ENCODE peak calls at places on chromosomes 6 and 20, in seven cellular contexts. O is heart left ventricle, Z is IMR-90, J is breast epithelium, R is sigmoid colon, K is ovary, Y is stomach. A is an unnamed sample.

GRCh38 chr6:62009445-62009844 is 276.6 kb downstream of the KHDRBS2 start:
- DNase-seq in O (no peak), Z (no peak), J (no peak), R (no peak), K (no peak), Y (no peak), A (no peak)

GRCh38 chr6:65182681-65183080 is 524.3 kb downstream of the EYS start:
- DNase-seq in O (no peak), Z (peak; percentile 40), J (no peak), R (no peak), K (no peak), Y (no peak), A (no peak)

GRCh38 chr6:166907373-166907841 is 48.9 kb downstream of the RNASET2 start:
- DNase-seq in O (no peak), Z (no peak), J (no peak), R (no peak), K (no peak), Y (no peak), A (no peak)

GRCh38 chr6:41193884-41194283 is 7.1 kb downstream of the TREML2 start:
- DNase-seq in O (no peak), Z (no peak), J (no peak), R (no peak), K (no peak), Y (no peak), A (no peak)

GRCh38 chr6:151179321-151179720 is 60.4 kb upstream of the AKAP12 start:
- DNase-seq in O (no peak), Z (peak; percentile 80), J (no peak), R (no peak), K (no peak), Y (no peak), A (no peak)

GRCh38 chr6:146914563-146915483 is 289.4 kb upstream of the STXBP5 start:
- DNase-seq in O (peak; percentile 8), Z (peak; percentile 96), J (no peak), R (peak; percentile 68), K (peak; percentile 45), Y (no peak), A (no peak)

GRCh38 chr6:134056046-134056445 is 3.6 kb upstream of the SLC2A12 start:
- DNase-seq in O (no peak), Z (no peak), J (no peak), R (no peak), K (no peak), Y (no peak), A (no peak)

GRCh38 chr6:132115714-132116366 is 164.7 kb upstream of the CCN2 start:
- DNase-seq in O (no peak), Z (peak; percentile 33), J (no peak), R (no peak), K (no peak), Y (no peak), A (no peak)

GRCh38 chr20:25848222-25848621 is 151.6 kb upstream of the ZNF337 start:
- DNase-seq in O (no peak), Z (no peak), J (no peak), R (peak; percentile 37), K (peak; percentile 24), Y (no peak), A (no peak)

GRCh38 chr6:52389626-52390360 is 27.8 kb downstream of the PAQR8 start:
- DNase-seq in O (peak; percentile 36), Z (peak; percentile 50), J (no peak), R (no peak), K (no peak), Y (peak; percentile 89), A (peak; percentile 88)

GRCh38 chr6:37648465-37649330 is 49.0 kb downstream of the MDGA1 start:
- DNase-seq in O (no peak), Z (no peak), J (no peak), R (no peak), K (peak; percentile 59), Y (peak; percentile 57), A (no peak)

GRCh38 chr6:4936681-4937041 is 67.2 kb downstream of the RPP40 start:
- DNase-seq in O (no peak), Z (peak; percentile 80), J (no peak), R (no peak), K (no peak), Y (no peak), A (no peak)

GRCh38 chr20:62837790-62838458 is 21.1 kb downstream of the COL9A3 start:
- DNase-seq in O (no peak), Z (no peak), J (no peak), R (peak; percentile 69), K (no peak), Y (peak; percentile 81), A (peak; percentile 92)

GRCh38 chr20:63699466-63700198 is 3.2 kb downstream of the TNFRSF6B start:
- DNase-seq in O (no peak), Z (no peak), J (no peak), R (peak; percentile 64), K (peak; percentile 64), Y (no peak), A (no peak)

GRCh38 chr6:81894286-81894685 is 141.8 kb upstream of the TENT5A start:
- DNase-seq in O (no peak), Z (peak; percentile 83), J (no peak), R (no peak), K (no peak), Y (no peak), A (no peak)

GRCh38 chr20:38343107-38343797 is 3.0 kb upstream of the LBP start:
- DNase-seq in O (no peak), Z (peak; percentile 46), J (no peak), R (peak; percentile 82), K (peak; percentile 81), Y (peak; percentile 65), A (peak; percentile 81)

GRCh38 chr6:36986704-36987047 is 680 bp upstream of the MTCH1 start:
- DNase-seq in O (no peak), Z (no peak), J (no peak), R (no peak), K (no peak), Y (no peak), A (no peak)

GRCh38 chr6:147872002-147872401 is 363.5 kb downstream of the SAMD5 start:
- DNase-seq in O (no peak), Z (no peak), J (no peak), R (no peak), K (no peak), Y (no peak), A (no peak)

GRCh38 chr20:31716351-31716750 is 6.3 kb downstream of the BCL2L1 start:
- DNase-seq in O (no peak), Z (no peak), J (no peak), R (no peak), K (no peak), Y (no peak), A (no peak)

GRCh38 chr20:31715766-31716165 is 6.9 kb downstream of the BCL2L1 start:
- DNase-seq in O (no peak), Z (no peak), J (no peak), R (peak; percentile 22), K (no peak), Y (no peak), A (peak; percentile 15)

GRCh38 chr20:31718952-31719643 is 3.6 kb downstream of the BCL2L1 start:
- DNase-seq in O (no peak), Z (no peak), J (no peak), R (no peak), K (peak; percentile 1), Y (peak; percentile 43), A (no peak)

GRCh38 chr20:31716818-31717477 is 5.7 kb downstream of the BCL2L1 start:
- DNase-seq in O (no peak), Z (no peak), J (no peak), R (peak; percentile 24), K (no peak), Y (no peak), A (no peak)

DNA sequence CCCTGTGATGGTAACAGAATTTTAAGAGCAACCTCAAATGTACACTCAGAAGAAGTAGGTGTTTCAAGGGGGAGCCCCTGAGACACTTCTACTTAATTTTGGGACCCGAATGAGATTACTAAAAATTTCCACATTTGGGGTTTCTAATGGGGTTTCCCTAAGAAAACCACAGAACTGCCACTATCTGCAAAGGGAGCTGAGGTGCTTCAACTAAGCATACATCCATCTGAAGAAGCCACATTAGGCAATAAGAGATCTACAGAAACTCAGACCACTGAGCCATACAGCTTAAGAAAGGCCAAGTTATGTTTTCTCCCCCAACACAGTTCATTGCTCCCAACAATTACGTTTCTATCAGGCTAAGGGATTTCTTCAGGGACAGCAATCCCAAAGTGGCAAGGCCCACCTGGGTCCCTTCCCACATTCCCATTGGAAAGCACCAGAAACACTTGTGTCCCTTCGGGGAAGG is 5.2 kb downstream of the BCL2L1 start:
- DNase-seq in O (no peak), Z (no peak), J (no peak), R (no peak), K (no peak), Y (no peak), A (no peak)
- TF ChIP-seq POLR2A in O (no peak), Z (no peak), J (no peak), R (no peak), K (no peak), Y (no peak), A (no peak)

GRCh38 chr6:143078468-143079324 is 18.0 kb downstream of the AIG1 start:
- DNase-seq in O (no peak), Z (no peak), J (no peak), R (no peak), K (no peak), Y (no peak), A (no peak)
- H3K27ac ChIP-seq in O (no peak overlapping the region), Z (no peak overlapping the region), J (no peak overlapping the region), R (no peak overlapping the region), K (no peak overlapping the region), Y (no peak overlapping the region), A (no peak overlapping the region)

GRCh38 chr20:43586641-43587040 is 4.1 kb upstream of the IFT52 start:
- DNase-seq in O (no peak), Z (no peak), J (no peak), R (no peak), K (no peak), Y (no peak), A (no peak)

GRCh38 chr20:43590036-43590391 is 723 bp upstream of the IFT52 start:
- DNase-seq in O (peak; percentile 18), Z (no peak), J (no peak), R (peak; percentile 61), K (no peak), Y (no peak), A (peak; percentile 29)

DNA sequence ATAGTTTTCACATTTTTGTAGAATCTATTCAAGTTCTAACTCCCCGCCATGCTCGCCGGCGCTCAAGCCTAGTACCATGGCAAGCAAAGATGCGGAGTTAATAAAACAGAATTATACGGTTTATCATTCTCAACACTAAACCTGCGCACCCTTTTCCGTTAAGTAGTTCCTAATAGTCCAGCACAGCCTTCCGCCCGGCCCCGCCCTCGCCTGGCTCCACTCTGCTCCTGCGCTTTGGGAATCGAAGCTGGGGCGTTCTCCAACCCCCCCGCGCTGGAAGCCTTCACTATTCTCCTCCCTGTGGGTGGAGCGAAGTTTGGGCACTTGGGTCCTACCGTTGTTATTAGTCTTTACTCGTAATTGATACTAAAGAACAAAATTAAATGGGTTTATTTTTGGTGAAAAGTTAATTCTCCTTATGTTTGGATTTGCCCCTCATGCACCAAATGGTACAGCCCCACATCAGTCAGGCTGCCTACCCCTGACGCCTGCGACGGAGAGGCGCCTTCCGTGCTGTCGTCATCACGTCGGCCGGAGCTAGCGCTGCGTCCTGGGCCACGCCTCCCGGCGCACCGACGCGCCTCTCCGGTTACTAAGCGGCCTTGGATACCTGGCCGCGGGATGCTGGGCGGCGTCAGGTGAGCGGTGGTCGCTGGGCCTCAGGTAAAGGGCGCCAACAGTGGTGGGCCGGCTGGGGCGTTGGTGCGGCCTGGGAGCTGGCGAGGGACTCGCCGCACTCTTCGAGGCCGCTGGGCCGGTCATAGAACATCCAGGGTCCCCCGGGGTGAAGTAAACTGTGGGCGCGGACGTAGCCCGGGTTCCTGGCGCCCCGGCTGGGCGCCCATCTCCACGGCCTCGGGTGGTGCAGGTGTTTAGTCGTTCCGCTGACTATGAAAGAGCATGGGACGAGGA is at the start of gene IFT52:
- DNase-seq in O (peak; percentile 95), Z (peak; percentile 88), J (peak; percentile 90), R (peak; percentile 97), K (peak; percentile 94), Y (peak; percentile 93), A (peak; percentile 94)
- TF ChIP-seq POLR2A in O (peak; percentile 49), Z (peak; percentile 45), J (no peak), R (peak; percentile 24), K (peak; percentile 60), Y (no peak), A (peak; percentile 40)

GRCh38 chr6:119476024-119476423 is 126.5 kb upstream of the MAN1A1 start:
- DNase-seq in O (no peak), Z (no peak), J (no peak), R (no peak), K (no peak), Y (no peak), A (no peak)
- H3K27ac ChIP-seq in O (no peak overlapping the region), Z (no peak overlapping the region), J (no peak overlapping the region), R (peak overlapping the region; percentile 33), K (no peak overlapping the region), Y (peak overlapping the region; percentile 23), A (no peak overlapping the region)

A was measured in Peyer's patch.